ENCODE peak calls at places on chromosomes 6 and 20, in nine cellular contexts. D, Z, V, G, Q, Y, I, H and J are unnamed samples.

GRCh38 chr6:42021847-42022754 is 28.2 kb upstream of the TAF8 start:
- DNase-seq in D (peak), Z (no peak), Y (peak), I (no peak), H (no peak), G (no peak), V (no peak), Q (no peak), J (no peak)

GRCh38 chr6:27810768-27811298 is 101.4 kb downstream of the OR2B2 start:
- DNase-seq in Y (no peak), V (peak), Q (no peak), I (no peak), D (no peak), H (no peak), G (no peak), Z (no peak), J (peak)

GRCh38 chr6:111294374-111294967 is 188.5 kb downstream of the REV3L start:
- DNase-seq in V (no peak), D (no peak), H (no peak), Q (no peak), Y (no peak), G (no peak), Z (no peak), I (no peak), J (no peak)

GRCh38 chr20:53370345-53370961 is 223.2 kb downstream of the ZNF217 start:
- DNase-seq in V (no peak), Y (no peak), G (no peak), I (no peak), H (no peak), Z (no peak), D (no peak), Q (no peak), J (no peak)

GRCh38 chr20:43662943-43663655 is 3.8 kb upstream of the MYBL2 start:
- DNase-seq in G (no peak), I (peak), H (peak), Q (no peak), V (no peak), Z (no peak), D (no peak), Y (no peak), J (no peak)

GRCh38 chr6:129340983-129341382 is 369.0 kb downstream of the ARHGAP18 start:
- DNase-seq in G (peak), V (no peak), H (peak), Q (peak), Z (no peak), I (peak), D (no peak), Y (peak), J (no peak)

GRCh38 chr20:57223648-57224489 is 42.6 kb downstream of the BMP7 start:
- DNase-seq in G (no peak), D (no peak), Z (no peak), H (peak), Q (peak), Y (peak), V (no peak), I (no peak), J (no peak)

GRCh38 chr20:35297153-35297552 is 4.9 kb upstream of the FAM83C start:
- DNase-seq in I (peak), Q (no peak), D (no peak), Y (no peak), H (peak), Z (no peak), V (peak), G (no peak), J (no peak)

GRCh38 chr6:144197919-144198318 is 47.6 kb downstream of the STX11 start:
- DNase-seq in Z (no peak), Q (no peak), I (no peak), G (no peak), V (peak), D (no peak), Y (no peak), H (no peak), J (no peak)

GRCh38 chr20:45337367-45338120 is 10.7 kb downstream of the SDC4 start:
- DNase-seq in D (no peak), Y (peak), G (peak), Q (peak), V (peak), Z (no peak), H (peak), I (peak), J (peak)

GRCh38 chr6:52162940-52163908 is 23.0 kb upstream of the IL17A start:
- DNase-seq in G (peak), Z (peak), H (no peak), D (no peak), V (peak), I (peak), Y (peak), Q (peak), J (peak)

GRCh38 chr6:133297657-133298056 is 56.5 kb downstream of the EYA4 start:
- DNase-seq in I (no peak), D (no peak), G (no peak), H (no peak), Q (no peak), Z (no peak), Y (no peak), V (no peak), J (no peak)

GRCh38 chr6:139256087-139256486 is 35.7 kb downstream of the TXLNB start:
- DNase-seq in G (peak), Q (peak), H (peak), Z (no peak), D (no peak), V (no peak), I (no peak), Y (peak), J (no peak)

GRCh38 chr20:61322151-61322860 is 70.2 kb downstream of the CDH4 start:
- DNase-seq in G (no peak), H (no peak), Y (no peak), Q (no peak), V (no peak), Z (no peak), I (no peak), D (no peak), J (no peak)

GRCh38 chr20:35058184-35058583 is 34.4 kb downstream of the TRPC4AP start:
- DNase-seq in Q (no peak), Y (no peak), H (no peak), V (no peak), I (no peak), Z (no peak), G (no peak), D (no peak), J (peak)

GRCh38 chr6:166381381-166381732 is 1.4 kb downstream of the MPC1 start:
- DNase-seq in H (no peak), V (no peak), I (no peak), Y (no peak), Z (peak), G (no peak), D (no peak), Q (no peak), J (no peak)

GRCh38 chr6:166174031-166174430 is 6.4 kb upstream of the TBXT start:
- DNase-seq in Z (no peak), Y (no peak), V (peak), H (no peak), I (no peak), D (no peak), G (no peak), Q (no peak), J (no peak)

GRCh38 chr6:132228894-132229293 is 172.4 kb downstream of the MOXD1 start:
- DNase-seq in G (peak), D (no peak), Q (no peak), Y (no peak), V (no peak), I (no peak), H (no peak), Z (no peak), J (no peak)

GRCh38 chr6:4369616-4370015 is 234.2 kb upstream of the ECI2 start:
- DNase-seq in D (no peak), Z (no peak), H (peak), G (peak), I (no peak), Y (peak), V (no peak), Q (peak), J (no peak)

GRCh38 chr6:105179244-105180065 is at the start of gene POPDC3:
- DNase-seq in D (no peak), Z (peak), I (peak), Y (peak), Q (no peak), V (peak), G (peak), H (peak), J (peak)

GRCh38 chr20:25148181-25148981 is 47.1 kb upstream of the ENTPD6 start:
- DNase-seq in I (no peak), G (peak), H (peak), Z (peak), D (peak), Q (peak), V (peak), Y (peak), J (peak)

GRCh38 chr6:2376429-2377355 is 131.3 kb upstream of the GMDS start:
- DNase-seq in Y (peak), Z (no peak), Q (no peak), D (no peak), V (no peak), H (peak), I (peak), G (peak), J (no peak)

GRCh38 chr20:35263609-35264223 is 14.2 kb downstream of the MMP24OS start:
- DNase-seq in Y (no peak), G (no peak), Q (no peak), V (no peak), H (no peak), I (peak), Z (no peak), D (no peak), J (peak)

GRCh38 chr20:5741089-5741488 is 9.1 kb upstream of the SHLD1 start:
- DNase-seq in Z (no peak), G (no peak), I (peak), D (no peak), Y (peak), V (no peak), Q (no peak), H (no peak), J (no peak)

GRCh38 chr20:56504373-56505005 is 20.1 kb upstream of the FAM209A start:
- DNase-seq in Z (no peak), Q (no peak), V (peak), Y (no peak), H (peak), G (no peak), I (no peak), D (no peak), J (no peak)

GRCh38 chr6:125747589-125748533 is 1.6 kb upstream of the HEY2 start:
- DNase-seq in Z (no peak), I (no peak), V (peak), D (no peak), H (peak), G (no peak), Q (no peak), Y (no peak), J (peak)

GRCh38 chr6:147700436-147701209 is 192.1 kb downstream of the SAMD5 start:
- DNase-seq in Y (no peak), G (no peak), V (no peak), I (no peak), H (no peak), Z (no peak), Q (no peak), D (no peak), J (peak)

GRCh38 chr6:41680182-41680965 is 42.1 kb downstream of the MDFI start:
- DNase-seq in Y (no peak), Z (no peak), H (no peak), G (no peak), I (no peak), V (peak), D (no peak), Q (no peak), J (no peak)

GRCh38 chr6:158042245-158042798 is 60.7 kb downstream of the SYNJ2 start:
- DNase-seq in I (peak), Q (no peak), D (no peak), H (no peak), G (peak), V (peak), Y (peak), Z (no peak), J (peak)

GRCh38 chr6:112651239-112651638 is 304.1 kb downstream of the RFPL4B start:
- DNase-seq in Y (no peak), V (peak), H (no peak), D (no peak), Q (no peak), Z (no peak), I (no peak), G (no peak), J (no peak)

GRCh38 chr6:165110871-165111270 is 198.5 kb downstream of the C6orf118 start:
- DNase-seq in D (no peak), Q (no peak), H (peak), V (no peak), Z (no peak), G (no peak), Y (no peak), I (no peak), J (no peak)

GRCh38 chr20:21096321-21097043 is 9.7 kb downstream of the LINC00237 start:
- DNase-seq in D (no peak), H (peak), Z (peak), I (peak), Y (no peak), V (peak), G (no peak), Q (no peak), J (peak)

GRCh38 chr20:62838511-62838910 is 21.7 kb downstream of the COL9A3 start:
- DNase-seq in V (no peak), G (no peak), I (no peak), H (no peak), D (no peak), Y (no peak), Q (no peak), Z (no peak), J (no peak)

GRCh38 chr20:56843386-56843785 is 214.3 kb downstream of the TFAP2C start:
- DNase-seq in Y (no peak), H (no peak), G (no peak), Z (no peak), V (no peak), I (no peak), D (no peak), Q (no peak), J (no peak)

GRCh38 chr20:43916073-43916874 is 1.6 kb downstream of the TOX2 start:
- DNase-seq in Y (peak), G (peak), H (peak), Z (no peak), Q (no peak), D (no peak), I (no peak), V (peak), J (peak)

GRCh38 chr20:62587757-62588402 is 54.4 kb upstream of the SLCO4A1 start:
- DNase-seq in G (no peak), Q (no peak), V (peak), I (no peak), Z (no peak), Y (no peak), D (no peak), H (peak), J (peak)